ENCODE peak calls at places on chromosome 14, in ten cellular contexts. Z is right cardiac atrium; N is body of pancreas; U is adrenal gland; K is SK-N-SH; C is A549; L is astrocyte; W is psoas muscle; M is CD8-positive, alpha-beta memory T cell; D is heart right ventricle. G is an unnamed sample. For H3K4me1, the result is how much of the 10 kb centered on the place peaks cover.

GRCh38 chr14:91416744-91417133 is 881 bp downstream of the CCDC88C start:
- DNase-seq in Z (no peak), N (peak), U (no peak), K (no peak), C (no peak), L (no peak), W (no peak), M (no peak), D (no peak), G (no peak)

GRCh38 chr14:103401223-103402214 is 16.3 kb downstream of the MARK3 start:
- DNase-seq in Z (no peak), N (no peak), U (no peak), K (no peak), C (no peak), L (peak), W (no peak), M (no peak), D (no peak), G (no peak)

GRCh38 chr14:100862277-100862676 is 36.4 kb downstream of the MEG3 start:
- DNase-seq in Z (no peak), N (no peak), U (peak), K (no peak), C (no peak), L (peak), W (peak), M (no peak), D (no peak), G (no peak)

GRCh38 chr14:54026671-54027070 is 70.0 kb upstream of the BMP4 start:
- DNase-seq in Z (no peak), N (no peak), U (no peak), K (no peak), C (no peak), L (no peak), W (no peak), M (no peak), D (no peak), G (no peak)

GRCh38 chr14:102182190-102182589 is 42.5 kb downstream of the WDR20 start:
- DNase-seq in Z (no peak), N (no peak), U (no peak), K (no peak), C (no peak), L (peak), W (no peak), M (no peak), D (no peak), G (no peak)

GRCh38 chr14:23140389-23140788 is 21.3 kb upstream of the CEBPE start:
- DNase-seq in Z (no peak), N (no peak), U (no peak), K (no peak), C (no peak), L (no peak), W (no peak), M (no peak), D (no peak), G (no peak)

GRCh38 chr14:67395086-67395875 is 16.7 kb downstream of the PLEK2 start:
- DNase-seq in Z (no peak), N (no peak), U (no peak), K (no peak), C (no peak), L (no peak), W (no peak), M (no peak), D (no peak), G (no peak)

GRCh38 chr14:57245941-57246340 is 22.8 kb downstream of the EXOC5 start:
- DNase-seq in Z (no peak), N (no peak), U (no peak), K (no peak), C (no peak), L (no peak), W (no peak), M (no peak), D (no peak), G (no peak)

GRCh38 chr14:59275668-59276067 is 87.2 kb downstream of the DAAM1 start:
- DNase-seq in Z (no peak), N (no peak), U (no peak), K (no peak), C (peak), L (peak), W (no peak), M (no peak), D (no peak), G (no peak)

GRCh38 chr14:40870252-40870651 is 736.4 kb upstream of the LRFN5 start:
- DNase-seq in Z (no peak), N (no peak), U (no peak), K (no peak), C (no peak), L (no peak), W (no peak), M (no peak), D (no peak), G (no peak)

GRCh38 chr14:86961106-86961716 is 1031.8 kb downstream of the GALC start:
- DNase-seq in Z (no peak), N (peak), U (no peak), K (peak), C (no peak), L (no peak), W (no peak), M (no peak), D (no peak), G (no peak)

GRCh38 chr14:101174980-101175606 is 271.6 kb upstream of the RTL1 start:
- DNase-seq in Z (no peak), N (no peak), U (no peak), K (peak), C (no peak), L (no peak), W (no peak), M (no peak), D (no peak), G (no peak)

GRCh38 chr14:38404616-38405015 is 148.7 kb upstream of the CLEC14A start:
- DNase-seq in Z (no peak), N (no peak), U (no peak), K (no peak), C (no peak), L (peak), W (no peak), M (no peak), D (no peak), G (no peak)

GRCh38 chr14:89493877-89494634 is 77.0 kb upstream of the FOXN3 start:
- DNase-seq in Z (no peak), N (no peak), U (no peak), K (peak), C (no peak), L (peak), W (no peak), M (no peak), D (no peak), G (no peak)

GRCh38 chr14:22483863-22484593 is 105.0 kb downstream of the DAD1 start:
- DNase-seq in Z (no peak), N (no peak), U (no peak), K (no peak), C (no peak), L (no peak), W (no peak), M (no peak), D (no peak), G (no peak)

GRCh38 chr14:41986083-41986645 is 379.5 kb downstream of the LRFN5 start:
- DNase-seq in Z (no peak), N (no peak), U (no peak), K (no peak), C (no peak), L (no peak), W (no peak), M (no peak), D (no peak), G (no peak)

GRCh38 chr14:95496690-95497241 is 19.7 kb downstream of the SYNE3 start:
- DNase-seq in Z (peak), N (no peak), U (no peak), K (no peak), C (no peak), L (peak), W (no peak), M (no peak), D (no peak), G (no peak)

GRCh38 chr14:103657466-103657865 is 28.5 kb downstream of the KLC1 start:
- DNase-seq in Z (no peak), N (no peak), U (no peak), K (no peak), C (no peak), L (peak), W (no peak), M (no peak), D (no peak), G (no peak)

GRCh38 chr14:99554757-99555531 is 49.1 kb downstream of the CCDC85C start:
- DNase-seq in Z (peak), N (peak), U (peak), K (no peak), C (no peak), L (no peak), W (no peak), M (no peak), D (no peak), G (no peak)

GRCh38 chr14:93859957-93860356 is 67.2 kb upstream of the FAM181A start:
- DNase-seq in Z (peak), N (no peak), U (no peak), K (peak), C (no peak), L (no peak), W (peak), M (no peak), D (no peak), G (no peak)

GRCh38 chr14:61860294-61860918 is 98.2 kb downstream of the SNAPC1 start:
- DNase-seq in Z (no peak), N (peak), U (peak), K (peak), C (peak), L (peak), W (no peak), M (peak), D (no peak), G (no peak)

GRCh38 chr14:52067873-52068740 is 752 bp downstream of the NID2 start:
- DNase-seq in Z (peak), N (peak), U (no peak), K (peak), C (peak), L (peak), W (peak), M (no peak), D (peak), G (no peak)

GRCh38 chr14:58060077-58060476 is 91.9 kb downstream of the ARMH4 start:
- DNase-seq in Z (no peak), N (no peak), U (no peak), K (no peak), C (no peak), L (peak), W (no peak), M (no peak), D (no peak), G (no peak)

GRCh38 chr14:46063872-46064271 is 587.7 kb downstream of the RPL10L start:
- DNase-seq in Z (no peak), N (no peak), U (no peak), K (peak), C (no peak), L (no peak), W (no peak), M (no peak), D (no peak), G (no peak)

GRCh38 chr14:103334644-103335603 is 887 bp downstream of the EIF5 start:
- DNase-seq in Z (peak), N (peak), U (peak), K (peak), C (no peak), L (peak), W (peak), M (peak), D (peak), G (peak)

GRCh38 chr14:104319489-104320241 is 181.3 kb downstream of the KIF26A start:
- DNase-seq in Z (peak), N (peak), U (no peak), K (no peak), C (no peak), L (no peak), W (no peak), M (no peak), D (no peak), G (no peak)

GRCh38 chr14:92439551-92440344 is 73.8 kb upstream of the RIN3 start:
- DNase-seq in Z (peak), N (no peak), U (no peak), K (no peak), C (no peak), L (no peak), W (no peak), M (no peak), D (peak), G (no peak)
- H3K4me1 ChIP-seq in Z (under half), N (under half), U (under half), K (under half), C (under half), L (under half), W (under half), M (under half), D (under half), G (under half)

GRCh38 chr14:77040995-77041744 is 12.7 kb upstream of the IRF2BPL start:
- DNase-seq in Z (no peak), N (peak), U (no peak), K (no peak), C (no peak), L (no peak), W (no peak), M (peak), D (no peak), G (no peak)
- H3K4me1 ChIP-seq in Z (under half), N (half or more), U (half or more), K (half or more), C (half or more), L (half or more), W (half or more), M (half or more), D (half or more), G (half or more)

GRCh38 chr14:80772504-80772903 is 169.0 kb downstream of the CEP128 start:
- DNase-seq in Z (no peak), N (no peak), U (no peak), K (no peak), C (no peak), L (no peak), W (no peak), M (no peak), D (no peak), G (no peak)

GRCh38 chr14:80781968-80782367 is 159.6 kb downstream of the CEP128 start:
- DNase-seq in Z (no peak), N (no peak), U (no peak), K (no peak), C (no peak), L (peak), W (no peak), M (no peak), D (no peak), G (no peak)

GRCh38 chr14:80776186-80776585 is 165.4 kb downstream of the CEP128 start:
- DNase-seq in Z (no peak), N (no peak), U (no peak), K (no peak), C (no peak), L (no peak), W (no peak), M (no peak), D (no peak), G (no peak)

GRCh38 chr14:80776657-80777056 is 164.9 kb downstream of the CEP128 start:
- DNase-seq in Z (no peak), N (no peak), U (no peak), K (no peak), C (no peak), L (no peak), W (no peak), M (no peak), D (no peak), G (no peak)
- H3K4me1 ChIP-seq in Z (under half), N (under half), U (under half), K (under half), C (under half), L (under half), W (under half), M (under half), D (under half), G (under half)

GRCh38 chr14:74614508-74615495 is 2.8 kb upstream of the LTBP2 start:
- DNase-seq in Z (no peak), N (no peak), U (no peak), K (no peak), C (no peak), L (peak), W (peak), M (no peak), D (no peak), G (no peak)

GRCh38 chr14:74616996-74617700 is 5.1 kb upstream of the LTBP2 start:
- DNase-seq in Z (no peak), N (no peak), U (no peak), K (no peak), C (no peak), L (peak), W (peak), M (peak), D (no peak), G (no peak)

GRCh38 chr14:74618078-74618952 is 6.3 kb upstream of the LTBP2 start:
- DNase-seq in Z (no peak), N (peak), U (peak), K (no peak), C (peak), L (peak), W (peak), M (peak), D (no peak), G (no peak)

GRCh38 chr14:74615735-74616134 is 3.7 kb upstream of the LTBP2 start:
- DNase-seq in Z (no peak), N (no peak), U (no peak), K (no peak), C (no peak), L (no peak), W (peak), M (no peak), D (no peak), G (no peak)

DNA sequence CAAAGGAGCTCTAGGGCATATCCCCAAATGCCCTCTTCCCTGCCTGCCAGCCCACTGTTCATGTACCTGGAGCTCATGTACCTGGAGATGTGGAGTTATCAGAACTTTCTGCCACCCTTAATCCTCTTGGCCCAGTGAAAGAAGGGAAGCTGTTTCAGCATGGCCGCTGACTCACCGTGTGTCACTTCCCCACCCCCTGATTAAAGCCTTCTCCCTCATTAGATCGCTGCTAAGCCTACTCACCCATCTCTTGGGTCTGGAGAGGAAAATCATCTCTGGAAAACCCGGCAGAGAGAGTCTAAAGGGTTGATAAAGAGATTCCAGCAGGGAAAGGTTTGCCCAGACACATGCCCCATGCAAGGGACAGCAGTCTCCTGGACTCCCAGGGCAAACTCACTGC is 4.5 kb upstream of the LTBP2 start:
- DNase-seq in Z (no peak), N (no peak), U (peak), K (no peak), C (peak), L (peak), W (peak), M (no peak), D (no peak), G (no peak)
- H3K4me1 ChIP-seq in Z (under half), N (half or more), U (under half), K (half or more), C (half or more), L (half or more), W (under half), M (under half), D (under half), G (under half)

GRCh38 chr14:68405959-68406358 is 386.9 kb downstream of the ZFP36L1 start:
- DNase-seq in Z (no peak), N (no peak), U (no peak), K (no peak), C (no peak), L (peak), W (no peak), M (no peak), D (no peak), G (no peak)
- H3K4me1 ChIP-seq in Z (under half), N (under half), U (under half), K (under half), C (under half), L (under half), W (under half), M (under half), D (under half), G (under half)